ENCODE peak calls at places on chromosomes 11 and 22, in five cellular contexts. One of them, this sample, is unnamed.

GRCh38 chr11:123176785-123177184 is 18.3 kb downstream of the CLMP start:
- DNase-seq in A549: no peak
- DNase-seq in hippocampal formation: no peak
- DNase-seq in hypothalamus: no peak
- DNase-seq in GM18507: no peak
- DNase-seq in this sample: no peak

GRCh38 chr11:117094776-117095175 is 3.5 kb downstream of the SIK3 start:
- DNase-seq in hypothalamus: no peak
- DNase-seq in A549: no peak
- DNase-seq in GM18507: no peak
- DNase-seq in hippocampal formation: no peak
- DNase-seq in this sample: no peak

GRCh38 chr11:116267146-116267545 is 505.6 kb downstream of the BUD13 start:
- DNase-seq in GM18507: no peak
- DNase-seq in hippocampal formation: no peak
- DNase-seq in hypothalamus: no peak
- DNase-seq in A549: no peak
- DNase-seq in this sample: no peak

GRCh38 chr22:46579751-46580449 is 40.3 kb upstream of the GRAMD4 start:
- DNase-seq in hippocampal formation: no peak
- DNase-seq in hypothalamus: no peak
- DNase-seq in GM18507: no peak
- DNase-seq in A549: no peak
- DNase-seq in this sample: no peak

GRCh38 chr11:101914737-101915426 is at the start of gene CEP126:
- DNase-seq in hypothalamus: peak
- DNase-seq in A549: peak
- DNase-seq in hippocampal formation: peak
- DNase-seq in GM18507: peak
- DNase-seq in this sample: peak

GRCh38 chr11:77821349-77821851 is 456 bp downstream of the AAMDC start:
- DNase-seq in A549: peak
- DNase-seq in hippocampal formation: no peak
- DNase-seq in GM18507: no peak
- DNase-seq in hypothalamus: peak
- DNase-seq in this sample: no peak

GRCh38 chr11:63910605-63911195 is 6.3 kb downstream of the RCOR2 start:
- DNase-seq in A549: no peak
- DNase-seq in hippocampal formation: no peak
- DNase-seq in GM18507: no peak
- DNase-seq in hypothalamus: no peak
- DNase-seq in this sample: no peak

GRCh38 chr11:117193130-117194020 is 5.8 kb upstream of the TAGLN start:
- DNase-seq in GM18507: no peak
- DNase-seq in A549: no peak
- DNase-seq in hippocampal formation: no peak
- DNase-seq in hypothalamus: no peak
- DNase-seq in this sample: no peak

GRCh38 chr11:45983471-45983845 is 61.0 kb downstream of the LARGE2 start:
- DNase-seq in hypothalamus: no peak
- DNase-seq in A549: no peak
- DNase-seq in hippocampal formation: no peak
- DNase-seq in GM18507: no peak
- DNase-seq in this sample: no peak

GRCh38 chr11:126824035-126824607 is 176.4 kb downstream of the KIRREL3 start:
- DNase-seq in A549: no peak
- DNase-seq in hippocampal formation: no peak
- DNase-seq in GM18507: no peak
- DNase-seq in hypothalamus: no peak
- DNase-seq in this sample: no peak

GRCh38 chr11:130533113-130533803 is 84.8 kb downstream of the ADAMTS15 start:
- DNase-seq in GM18507: no peak
- DNase-seq in hypothalamus: no peak
- DNase-seq in A549: no peak
- DNase-seq in hippocampal formation: no peak
- DNase-seq in this sample: no peak

GRCh38 chr11:126188332-126189108 is 22.9 kb downstream of the RPUSD4 start:
- DNase-seq in hypothalamus: no peak
- DNase-seq in GM18507: peak
- DNase-seq in hippocampal formation: no peak
- DNase-seq in A549: no peak
- DNase-seq in this sample: no peak

GRCh38 chr11:64932324-64932723 is 3.4 kb downstream of the GPHA2 start:
- DNase-seq in hippocampal formation: no peak
- DNase-seq in A549: no peak
- DNase-seq in GM18507: no peak
- DNase-seq in hypothalamus: no peak
- DNase-seq in this sample: no peak

GRCh38 chr11:112511271-112511670 is 250.6 kb upstream of the PLET1 start:
- DNase-seq in GM18507: no peak
- DNase-seq in A549: no peak
- DNase-seq in hippocampal formation: no peak
- DNase-seq in hypothalamus: no peak
- DNase-seq in this sample: no peak

GRCh38 chr11:118911113-118911879 is 14.4 kb downstream of the BCL9L start:
- DNase-seq in A549: no peak
- DNase-seq in GM18507: no peak
- DNase-seq in hippocampal formation: no peak
- DNase-seq in hypothalamus: no peak
- DNase-seq in this sample: no peak

GRCh38 chr11:61827573-61828378 is at the start of gene FADS2:
- DNase-seq in hippocampal formation: peak
- DNase-seq in hypothalamus: peak
- DNase-seq in A549: peak
- DNase-seq in GM18507: no peak
- DNase-seq in this sample: peak

GRCh38 chr11:104625246-104625645 is 273.0 kb downstream of the CASP12 start:
- DNase-seq in hypothalamus: no peak
- DNase-seq in hippocampal formation: no peak
- DNase-seq in GM18507: no peak
- DNase-seq in A549: no peak
- DNase-seq in this sample: no peak

GRCh38 chr22:36753916-36754315 is 22.0 kb downstream of the IFT27 start:
- DNase-seq in GM18507: no peak
- DNase-seq in A549: no peak
- DNase-seq in hypothalamus: no peak
- DNase-seq in hippocampal formation: no peak
- DNase-seq in this sample: no peak

GRCh38 chr11:1529774-1530173 is 42.3 kb downstream of the DUSP8 start:
- DNase-seq in hippocampal formation: no peak
- DNase-seq in A549: no peak
- DNase-seq in hypothalamus: no peak
- DNase-seq in GM18507: no peak
- DNase-seq in this sample: no peak

GRCh38 chr22:23913661-23914353 is 19.6 kb downstream of the MIF start:
- DNase-seq in hippocampal formation: peak
- DNase-seq in hypothalamus: peak
- DNase-seq in GM18507: peak
- DNase-seq in A549: no peak
- DNase-seq in this sample: peak

GRCh38 chr11:68601147-68601546 is 83.2 kb upstream of the GAL start:
- DNase-seq in GM18507: no peak
- DNase-seq in hypothalamus: no peak
- DNase-seq in hippocampal formation: no peak
- DNase-seq in A549: no peak
- DNase-seq in this sample: no peak

GRCh38 chr11:8267831-8268529 is 4.3 kb upstream of the LMO1 start:
- DNase-seq in A549: peak
- DNase-seq in GM18507: no peak
- DNase-seq in hypothalamus: no peak
- DNase-seq in hippocampal formation: no peak
- DNase-seq in this sample: no peak